ENCODE peak calls at places on chromosome 6, in four cellular contexts. L, A, H and W are unnamed samples.

GRCh38 chr6:43203029-43203717 is 21.2 kb downstream of the CUL9 start:
- DNase-seq in L (no peak), A (no peak), H (no peak), W (no peak)

GRCh38 chr6:42166444-42167141 is 6.6 kb upstream of the GUCA1A start:
- DNase-seq in H (peak), A (peak), L (peak), W (peak)

GRCh38 chr6:162726997-162727346 is 594 bp downstream of the PRKN start:
- DNase-seq in H (peak), A (no peak), L (no peak), W (no peak)

GRCh38 chr6:151413372-151414145 is 22.2 kb upstream of the ZBTB2 start:
- DNase-seq in L (no peak), A (no peak), H (no peak), W (no peak)

GRCh38 chr6:47135772-47136171 is 93.6 kb upstream of the ADGRF1 start:
- DNase-seq in L (no peak), H (peak), A (peak), W (no peak)

GRCh38 chr6:14763139-14763538 is 482.7 kb upstream of the JARID2 start:
- DNase-seq in L (no peak), H (peak), A (peak), W (no peak)

GRCh38 chr6:136920216-136920857 is 1.8 kb upstream of the SLC35D3 start:
- DNase-seq in A (no peak), L (no peak), H (no peak), W (no peak)

GRCh38 chr6:85472744-85473143 is 22.9 kb downstream of the NT5E start:
- DNase-seq in A (no peak), L (no peak), H (no peak), W (no peak)

GRCh38 chr6:169620171-169621125 is 81.4 kb downstream of the WDR27 start:
- DNase-seq in A (peak), H (no peak), L (no peak), W (no peak)

GRCh38 chr6:113449051-113449450 is 408.1 kb upstream of the MARCKS start:
- DNase-seq in L (no peak), A (no peak), H (no peak), W (no peak)

GRCh38 chr6:5850848-5851255 is 155.9 kb downstream of the NRN1 start:
- DNase-seq in L (no peak), H (no peak), A (no peak), W (peak)

GRCh38 chr6:140846518-140847277 is 1286.0 kb upstream of the GJE1 start:
- DNase-seq in H (no peak), L (no peak), A (no peak), W (no peak)

GRCh38 chr6:125942677-125943527 is 13.7 kb upstream of the HINT3 start:
- DNase-seq in L (no peak), A (peak), H (peak), W (no peak)

GRCh38 chr6:146770965-146771735 is 172.4 kb downstream of the ADGB start:
- DNase-seq in A (no peak), H (peak), L (no peak), W (no peak)

GRCh38 chr6:69907981-69908498 is 41.7 kb downstream of the COL19A1 start:
- DNase-seq in H (no peak), A (no peak), L (no peak), W (no peak)

GRCh38 chr6:57342148-57342669 is 24.8 kb downstream of the PRIM2 start:
- DNase-seq in L (no peak), H (no peak), A (no peak), W (no peak)

GRCh38 chr6:22147983-22148797 is 148.6 kb downstream of the PRL start:
- DNase-seq in A (peak), L (no peak), H (no peak), W (no peak)

GRCh38 chr6:107820571-107821261 is 3.4 kb downstream of the SCML4 start:
- DNase-seq in H (no peak), A (no peak), L (no peak), W (no peak)

DNA sequence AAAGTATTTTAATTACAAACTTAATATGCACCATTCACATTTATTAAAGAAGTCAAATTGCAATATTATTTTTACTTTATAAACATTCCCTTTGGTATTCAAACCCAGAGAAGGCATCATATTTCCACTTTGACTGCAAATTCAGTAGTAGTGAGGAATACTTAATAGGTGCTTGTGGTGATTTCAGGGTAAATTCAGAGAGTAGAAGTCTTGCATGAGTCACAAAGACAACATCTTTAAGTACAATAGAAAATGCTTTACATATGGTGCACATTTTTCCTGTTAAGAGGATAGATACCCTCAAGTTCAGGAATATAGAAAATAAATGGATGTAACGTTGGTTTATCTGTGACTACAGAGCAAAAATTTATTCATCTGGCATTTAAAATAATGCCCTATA is 390.2 kb downstream of the TENT5A start:
- DNase-seq in A (no peak), L (no peak), H (no peak), W (no peak)
- TF ChIP-seq NR2C2 in A (no peak), L (no peak), H (no peak), W (no peak)

GRCh38 chr6:161316531-161316930 is 42.7 kb upstream of the AGPAT4 start:
- DNase-seq in L (no peak), A (no peak), H (no peak), W (no peak)

GRCh38 chr6:161313940-161314509 is 40.2 kb upstream of the AGPAT4 start:
- DNase-seq in A (no peak), L (no peak), H (peak), W (no peak)

GRCh38 chr6:161318456-161318855 is 44.6 kb upstream of the AGPAT4 start:
- DNase-seq in H (no peak), L (no peak), A (peak), W (no peak)

DNA sequence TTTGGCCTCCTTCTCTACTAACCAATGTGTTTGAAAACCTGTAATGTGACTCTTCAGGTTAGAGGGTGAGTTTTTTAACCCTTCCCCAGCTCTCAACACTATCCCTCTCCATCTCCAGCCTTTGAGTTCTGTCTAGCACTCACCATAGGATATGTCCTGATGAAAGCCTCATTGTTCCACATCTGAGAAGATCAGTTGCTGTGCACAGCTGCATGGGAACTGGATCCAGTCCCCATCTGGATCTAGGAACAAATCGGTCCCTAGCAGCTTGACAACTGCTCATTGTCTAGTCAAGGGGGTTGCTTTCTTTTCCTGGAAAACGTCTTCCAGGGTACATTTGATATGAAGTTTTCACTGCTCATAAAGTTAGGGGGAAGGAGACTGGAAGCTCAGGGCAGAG is 45.4 kb upstream of the AGPAT4 start:
- DNase-seq in H (peak), A (no peak), L (no peak), W (no peak)
- TF ChIP-seq NR2C2 in H (no peak), A (no peak), L (no peak), W (no peak)

GRCh38 chr6:155142902-155143609 is 120.8 kb upstream of the CLDN20 start:
- DNase-seq in A (no peak), L (no peak), H (no peak), W (no peak)
- TF ChIP-seq NR2C2 in A (no peak), L (no peak), H (no peak), W (no peak)

DNA sequence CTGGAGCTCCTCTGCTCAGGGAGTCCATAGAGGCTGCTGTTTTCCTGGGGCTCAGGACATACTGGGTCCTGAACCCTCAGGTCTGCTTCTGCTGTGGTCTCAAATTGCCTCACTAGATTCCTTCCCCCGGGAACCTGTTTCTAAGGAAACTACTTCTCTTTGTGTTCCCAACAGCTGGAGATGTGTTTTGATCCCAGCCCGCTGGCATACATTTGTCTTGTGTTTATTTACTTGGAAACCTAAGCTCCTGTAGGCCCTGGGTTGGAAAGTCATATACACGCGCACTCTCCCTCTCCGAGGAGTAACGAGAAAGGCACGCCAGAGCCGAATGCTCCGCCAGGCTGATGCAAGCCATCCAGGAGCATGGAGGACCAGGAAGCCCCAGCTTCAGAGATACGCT is 222.8 kb downstream of the UST start:
- DNase-seq in A (no peak), H (no peak), L (no peak), W (no peak)
- TF ChIP-seq NR2C2 in A (no peak), H (no peak), L (no peak), W (no peak)

DNA sequence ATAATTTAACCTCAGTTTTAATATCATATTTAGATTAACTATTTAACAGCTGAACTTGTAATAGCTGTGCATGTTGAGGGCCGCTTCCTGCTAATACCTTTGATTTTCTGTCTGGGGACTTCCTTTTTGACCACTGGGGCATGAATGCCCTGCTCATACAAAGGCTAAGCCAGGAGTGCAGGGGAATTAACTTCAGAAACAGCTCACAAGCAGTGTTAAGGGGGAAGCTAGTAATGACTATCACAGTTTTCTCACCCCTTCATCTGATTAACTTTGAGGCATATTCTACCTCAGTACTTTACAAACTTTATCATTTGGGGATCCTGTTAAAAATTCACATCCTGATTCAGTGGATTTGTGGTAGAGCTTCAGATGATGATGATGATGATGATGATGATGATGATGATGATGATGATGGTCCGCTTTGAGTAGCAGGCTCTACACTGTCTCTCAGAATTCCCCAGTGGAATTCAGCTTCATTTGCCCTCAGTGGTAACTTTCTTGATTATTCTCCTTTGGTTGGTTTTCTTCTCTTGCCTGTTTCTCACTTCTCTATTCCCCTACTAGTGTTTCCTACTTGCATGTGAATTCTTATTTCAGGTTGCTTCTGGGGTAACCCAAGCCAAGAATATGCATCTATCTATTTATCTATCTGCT is 78.4 kb upstream of the TMEM170B start:
- DNase-seq in L (peak), H (no peak), A (no peak), W (no peak)
- TF ChIP-seq NR2C2 in L (no peak), H (no peak), A (no peak), W (no peak)

GRCh38 chr6:149925253-149925973 is 2.5 kb upstream of the RAET1G start:
- DNase-seq in A (no peak), L (no peak), H (no peak), W (peak)
- TF ChIP-seq NR2C2 in A (peak), L (no peak), H (no peak), W (no peak)